ENCODE peak calls at places on chromosomes 3 and 15, in five cellular contexts. W, O, S, R and B are unnamed samples.

GRCh38 chr15:50377867-50378751 is 23.1 kb upstream of the GABPB1 start:
- DNase-seq in W (no peak), O (no peak), R (no peak), S (no peak), B (no peak)

GRCh38 chr3:178561239-178561638 is 25.0 kb downstream of the KCNMB2 start:
- DNase-seq in O (no peak), R (no peak), W (no peak), S (no peak), B (peak)

GRCh38 chr3:44999782-45000181 is 23.7 kb downstream of the EXOSC7 start:
- DNase-seq in O (no peak), R (no peak), S (no peak), W (no peak), B (no peak)

GRCh38 chr3:178454714-178455113 is 81.5 kb upstream of the KCNMB2 start:
- DNase-seq in R (peak), O (peak), S (no peak), W (no peak), B (peak)

GRCh38 chr15:62431806-62432205 is 266.7 kb upstream of the C2CD4B start:
- DNase-seq in S (no peak), R (no peak), W (no peak), O (no peak), B (no peak)

GRCh38 chr15:56760186-56760585 is 26.9 kb upstream of the ZNF280D start:
- DNase-seq in R (no peak), W (no peak), S (no peak), O (no peak), B (no peak)

GRCh38 chr3:191882289-191882688 is 421.3 kb downstream of the PYDC2 start:
- DNase-seq in S (no peak), R (peak), O (no peak), W (no peak), B (peak)

GRCh38 chr3:69102384-69102783 is 17.6 kb downstream of the ARL6IP5 start:
- DNase-seq in W (no peak), S (no peak), O (no peak), R (no peak), B (no peak)

GRCh38 chr3:149224736-149225594 is 3.3 kb upstream of the CP start:
- DNase-seq in W (no peak), R (peak), O (peak), S (no peak), B (peak)

GRCh38 chr3:21326704-21327103 is 424.3 kb downstream of the ZNF385D start:
- DNase-seq in S (no peak), O (no peak), W (no peak), R (no peak), B (no peak)

GRCh38 chr3:14461748-14462324 is 59.4 kb downstream of the SLC6A6 start:
- DNase-seq in O (peak), R (peak), S (peak), W (no peak), B (peak)

GRCh38 chr15:70050447-70050846 is 47.3 kb downstream of the TLE3 start:
- DNase-seq in O (no peak), R (no peak), S (no peak), W (no peak), B (no peak)

GRCh38 chr3:108509873-108510272 is 523 bp downstream of the MYH15 start:
- DNase-seq in R (no peak), O (no peak), S (no peak), W (no peak), B (no peak)

GRCh38 chr3:72086712-72087093 is 301.8 kb upstream of the PROK2 start:
- DNase-seq in R (no peak), W (no peak), S (no peak), O (no peak), B (no peak)

GRCh38 chr3:187777331-187778046 is 32.2 kb upstream of the BCL6 start:
- DNase-seq in S (no peak), W (no peak), R (no peak), O (peak), B (peak)